ENCODE peak calls at places on chromosome 19, in six cellular contexts. B, O, A, V, Q and U are unnamed samples.

GRCh38 chr19:14059093-14059480 is 2.8 kb downstream of the PALM3 start:
- DNase-seq in B (peak), O (no peak), A (no peak), V (peak), Q (no peak), U (peak)

GRCh38 chr19:16596399-16596798 is 24.2 kb upstream of the SLC35E1 start:
- DNase-seq in B (no peak), O (no peak), A (no peak), V (no peak), Q (no peak), U (no peak)

GRCh38 chr19:48454150-48454730 is 1.1 kb upstream of the KCNJ14 start:
- DNase-seq in B (no peak), O (no peak), A (no peak), V (no peak), Q (no peak), U (no peak)

GRCh38 chr19:33467851-33468250 is 53.7 kb downstream of the PEPD start:
- DNase-seq in B (no peak), O (no peak), A (no peak), V (no peak), Q (no peak), U (no peak)

GRCh38 chr19:1285737-1286360 is at the start of gene EFNA2:
- DNase-seq in B (no peak), O (no peak), A (no peak), V (no peak), Q (no peak), U (no peak)

GRCh38 chr19:58181902-58182576 is 822 bp upstream of the ZNF274 start:
- DNase-seq in B (peak), O (peak), A (peak), V (peak), Q (no peak), U (peak)

GRCh38 chr19:3774621-3775373 is 2.8 kb upstream of the RAX2 start:
- DNase-seq in B (no peak), O (peak), A (no peak), V (no peak), Q (no peak), U (no peak)

GRCh38 chr19:19021115-19021514 is 12.2 kb downstream of the SUGP2 start:
- DNase-seq in B (no peak), O (no peak), A (no peak), V (no peak), Q (no peak), U (no peak)

GRCh38 chr19:13100031-13100588 is 2.5 kb downstream of the LYL1 start:
- DNase-seq in B (peak), O (no peak), A (no peak), V (peak), Q (no peak), U (peak)

GRCh38 chr19:49413348-49413747 is 9.9 kb downstream of the PTH2 start:
- DNase-seq in B (no peak), O (peak), A (no peak), V (no peak), Q (peak), U (no peak)

GRCh38 chr19:31070126-31070525 is 279.1 kb downstream of the TSHZ3 start:
- DNase-seq in B (no peak), O (no peak), A (no peak), V (no peak), Q (no peak), U (no peak)

GRCh38 chr19:4380254-4380727 is 20.1 kb downstream of the SH3GL1 start:
- DNase-seq in B (peak), O (no peak), A (no peak), V (peak), Q (no peak), U (peak)

GRCh38 chr19:16628984-16629691 is 1.1 kb upstream of the MED26 start:
- DNase-seq in B (peak), O (peak), A (peak), V (no peak), Q (no peak), U (peak)

GRCh38 chr19:48396871-48397176 is 3.4 kb downstream of the GRIN2D start:
- DNase-seq in B (no peak), O (no peak), A (no peak), V (no peak), Q (no peak), U (no peak)

GRCh38 chr19:20482721-20483120 is 82.9 kb downstream of the ZNF737 start:
- DNase-seq in B (no peak), O (no peak), A (no peak), V (peak), Q (no peak), U (no peak)

GRCh38 chr19:5154129-5154798 is 185.4 kb downstream of the KDM4B start:
- DNase-seq in B (no peak), O (peak), A (no peak), V (no peak), Q (peak), U (peak)